ENCODE peak calls at places on chromosomes 13 and 19, in ten cellular contexts. One of them, this sample, is unnamed.

GRCh38 chr13:62320129-62320724 is 904.6 kb upstream of the PCDH20 start:
- DNase-seq in cardiac muscle cell: peak; percentile 65
- DNase-seq in transverse colon: no peak
- DNase-seq in CD4-positive, CD25-positive, alpha-beta regulatory T cell: peak; percentile 0
- DNase-seq in neuronal stem cell: peak; percentile 35
- DNase-seq in effector memory CD4-positive, alpha-beta T cell: no peak
- DNase-seq in uterus: no peak
- DNase-seq in A549: peak; percentile 54
- DNase-seq in stomach: no peak
- DNase-seq in right atrium auricular region: no peak
- DNase-seq in this sample: no peak

GRCh38 chr13:113649212-113649611 is 8.8 kb downstream of the ATP4B start:
- DNase-seq in cardiac muscle cell: no peak
- DNase-seq in transverse colon: peak; percentile 3
- DNase-seq in CD4-positive, CD25-positive, alpha-beta regulatory T cell: no peak
- DNase-seq in neuronal stem cell: no peak
- DNase-seq in effector memory CD4-positive, alpha-beta T cell: no peak
- DNase-seq in uterus: peak; percentile 8
- DNase-seq in A549: no peak
- DNase-seq in stomach: peak; percentile 25
- DNase-seq in right atrium auricular region: no peak
- DNase-seq in this sample: no peak

GRCh38 chr19:40503300-40503699 is 36.5 kb downstream of the SPTBN4 start:
- DNase-seq in cardiac muscle cell: no peak
- DNase-seq in transverse colon: no peak
- DNase-seq in CD4-positive, CD25-positive, alpha-beta regulatory T cell: peak; percentile 19
- DNase-seq in neuronal stem cell: no peak
- DNase-seq in effector memory CD4-positive, alpha-beta T cell: no peak
- DNase-seq in uterus: no peak
- DNase-seq in A549: peak; percentile 39
- DNase-seq in stomach: no peak
- DNase-seq in right atrium auricular region: no peak
- DNase-seq in this sample: no peak

GRCh38 chr19:55472463-55472862 is 4.0 kb upstream of the ZNF628 start:
- DNase-seq in cardiac muscle cell: no peak
- DNase-seq in transverse colon: no peak
- DNase-seq in CD4-positive, CD25-positive, alpha-beta regulatory T cell: no peak
- DNase-seq in neuronal stem cell: no peak
- DNase-seq in effector memory CD4-positive, alpha-beta T cell: no peak
- DNase-seq in uterus: no peak
- DNase-seq in A549: peak; percentile 80
- DNase-seq in stomach: no peak
- DNase-seq in right atrium auricular region: no peak
- DNase-seq in this sample: no peak

GRCh38 chr13:26628706-26629105 is 71.2 kb downstream of the WASF3 start:
- DNase-seq in cardiac muscle cell: peak; percentile 23
- DNase-seq in transverse colon: peak; percentile 11
- DNase-seq in CD4-positive, CD25-positive, alpha-beta regulatory T cell: no peak
- DNase-seq in neuronal stem cell: no peak
- DNase-seq in effector memory CD4-positive, alpha-beta T cell: no peak
- DNase-seq in uterus: no peak
- DNase-seq in A549: peak; percentile 14
- DNase-seq in stomach: no peak
- DNase-seq in right atrium auricular region: no peak
- DNase-seq in this sample: no peak

GRCh38 chr13:33454844-33455256 is 169.3 kb upstream of the STARD13 start:
- DNase-seq in cardiac muscle cell: no peak
- DNase-seq in transverse colon: no peak
- DNase-seq in CD4-positive, CD25-positive, alpha-beta regulatory T cell: no peak
- DNase-seq in neuronal stem cell: no peak
- DNase-seq in effector memory CD4-positive, alpha-beta T cell: no peak
- DNase-seq in uterus: no peak
- DNase-seq in A549: no peak
- DNase-seq in stomach: no peak
- DNase-seq in right atrium auricular region: no peak
- DNase-seq in this sample: no peak

GRCh38 chr19:43901395-43902390 is 33.4 kb downstream of the ZNF45 start:
- DNase-seq in cardiac muscle cell: peak; percentile 90
- DNase-seq in transverse colon: peak; percentile 75
- DNase-seq in CD4-positive, CD25-positive, alpha-beta regulatory T cell: peak; percentile 69
- DNase-seq in neuronal stem cell: peak; percentile 75
- DNase-seq in effector memory CD4-positive, alpha-beta T cell: peak; percentile 47
- DNase-seq in uterus: peak; percentile 74
- DNase-seq in A549: peak; percentile 83
- DNase-seq in stomach: peak; percentile 78
- DNase-seq in right atrium auricular region: peak; percentile 69
- DNase-seq in this sample: peak; percentile 68

GRCh38 chr13:109155301-109155761 is 525.9 kb downstream of the MYO16 start:
- DNase-seq in cardiac muscle cell: no peak
- DNase-seq in transverse colon: no peak
- DNase-seq in CD4-positive, CD25-positive, alpha-beta regulatory T cell: no peak
- DNase-seq in neuronal stem cell: no peak
- DNase-seq in effector memory CD4-positive, alpha-beta T cell: no peak
- DNase-seq in uterus: no peak
- DNase-seq in A549: peak; percentile 73
- DNase-seq in stomach: no peak
- DNase-seq in right atrium auricular region: no peak
- DNase-seq in this sample: no peak

GRCh38 chr19:44499559-44499958 is 763 bp downstream of the ZNF180 start:
- DNase-seq in cardiac muscle cell: no peak
- DNase-seq in transverse colon: no peak
- DNase-seq in CD4-positive, CD25-positive, alpha-beta regulatory T cell: no peak
- DNase-seq in neuronal stem cell: no peak
- DNase-seq in effector memory CD4-positive, alpha-beta T cell: no peak
- DNase-seq in uterus: no peak
- DNase-seq in A549: no peak
- DNase-seq in stomach: no peak
- DNase-seq in right atrium auricular region: no peak
- DNase-seq in this sample: no peak

GRCh38 chr13:112796190-112796915 is 106.5 kb downstream of the ATP11A start:
- DNase-seq in cardiac muscle cell: no peak
- DNase-seq in transverse colon: no peak
- DNase-seq in CD4-positive, CD25-positive, alpha-beta regulatory T cell: no peak
- DNase-seq in neuronal stem cell: no peak
- DNase-seq in effector memory CD4-positive, alpha-beta T cell: no peak
- DNase-seq in uterus: no peak
- DNase-seq in A549: no peak
- DNase-seq in stomach: peak; percentile 13
- DNase-seq in right atrium auricular region: peak; percentile 16
- DNase-seq in this sample: no peak

GRCh38 chr19:50842130-50842529 is 8.8 kb upstream of the KLK15 start:
- DNase-seq in cardiac muscle cell: no peak
- DNase-seq in transverse colon: no peak
- DNase-seq in CD4-positive, CD25-positive, alpha-beta regulatory T cell: no peak
- DNase-seq in neuronal stem cell: no peak
- DNase-seq in effector memory CD4-positive, alpha-beta T cell: no peak
- DNase-seq in uterus: no peak
- DNase-seq in A549: no peak
- DNase-seq in stomach: no peak
- DNase-seq in right atrium auricular region: no peak
- DNase-seq in this sample: no peak

GRCh38 chr19:41695745-41696144 is 7.7 kb upstream of the CEACAM7 start:
- DNase-seq in cardiac muscle cell: no peak
- DNase-seq in transverse colon: peak; percentile 5
- DNase-seq in CD4-positive, CD25-positive, alpha-beta regulatory T cell: no peak
- DNase-seq in neuronal stem cell: no peak
- DNase-seq in effector memory CD4-positive, alpha-beta T cell: no peak
- DNase-seq in uterus: no peak
- DNase-seq in A549: no peak
- DNase-seq in stomach: no peak
- DNase-seq in right atrium auricular region: no peak
- DNase-seq in this sample: no peak

GRCh38 chr19:41697198-41697855 is 9.3 kb upstream of the CEACAM7 start:
- DNase-seq in cardiac muscle cell: no peak
- DNase-seq in transverse colon: peak; percentile 6
- DNase-seq in CD4-positive, CD25-positive, alpha-beta regulatory T cell: no peak
- DNase-seq in neuronal stem cell: no peak
- DNase-seq in effector memory CD4-positive, alpha-beta T cell: no peak
- DNase-seq in uterus: no peak
- DNase-seq in A549: no peak
- DNase-seq in stomach: peak; percentile 11
- DNase-seq in right atrium auricular region: no peak
- DNase-seq in this sample: no peak

GRCh38 chr19:41694831-41695635 is 7.0 kb upstream of the CEACAM7 start:
- DNase-seq in cardiac muscle cell: no peak
- DNase-seq in transverse colon: peak; percentile 4
- DNase-seq in CD4-positive, CD25-positive, alpha-beta regulatory T cell: no peak
- DNase-seq in neuronal stem cell: no peak
- DNase-seq in effector memory CD4-positive, alpha-beta T cell: no peak
- DNase-seq in uterus: no peak
- DNase-seq in A549: no peak
- DNase-seq in stomach: no peak
- DNase-seq in right atrium auricular region: no peak
- DNase-seq in this sample: no peak

GRCh38 chr19:41698746-41699230 is 9.6 kb upstream of the CEACAM5 start:
- DNase-seq in cardiac muscle cell: no peak
- DNase-seq in transverse colon: peak; percentile 19
- DNase-seq in CD4-positive, CD25-positive, alpha-beta regulatory T cell: no peak
- DNase-seq in neuronal stem cell: no peak
- DNase-seq in effector memory CD4-positive, alpha-beta T cell: no peak
- DNase-seq in uterus: no peak
- DNase-seq in A549: peak; percentile 55
- DNase-seq in stomach: peak; percentile 4
- DNase-seq in right atrium auricular region: no peak
- DNase-seq in this sample: no peak

GRCh38 chr19:41696402-41697197 is 8.5 kb upstream of the CEACAM7 start:
- DNase-seq in cardiac muscle cell: no peak
- DNase-seq in transverse colon: peak; percentile 31
- DNase-seq in CD4-positive, CD25-positive, alpha-beta regulatory T cell: peak; percentile 5
- DNase-seq in neuronal stem cell: no peak
- DNase-seq in effector memory CD4-positive, alpha-beta T cell: no peak
- DNase-seq in uterus: no peak
- DNase-seq in A549: no peak
- DNase-seq in stomach: peak; percentile 24
- DNase-seq in right atrium auricular region: no peak
- DNase-seq in this sample: no peak
- H3K9me3 ChIP-seq in cardiac muscle cell: no peaks in the 10 kb centered on the region
- H3K9me3 ChIP-seq in transverse colon: no peaks in the 10 kb centered on the region
- H3K9me3 ChIP-seq in CD4-positive, CD25-positive, alpha-beta regulatory T cell: no peaks in the 10 kb centered on the region
- H3K9me3 ChIP-seq in neuronal stem cell: peaks cover 40% of the 10 kb centered on the region
- H3K9me3 ChIP-seq in effector memory CD4-positive, alpha-beta T cell: no peaks in the 10 kb centered on the region
- H3K9me3 ChIP-seq in uterus: no peaks in the 10 kb centered on the region
- H3K9me3 ChIP-seq in A549: peaks cover 10% of the 10 kb centered on the region
- H3K9me3 ChIP-seq in stomach: no peaks in the 10 kb centered on the region
- H3K9me3 ChIP-seq in right atrium auricular region: peaks cover 13% of the 10 kb centered on the region
- H3K9me3 ChIP-seq in this sample: no peaks in the 10 kb centered on the region

GRCh38 chr19:10421240-10421948 is 1.1 kb downstream of the PDE4A start:
- DNase-seq in cardiac muscle cell: no peak
- DNase-seq in transverse colon: no peak
- DNase-seq in CD4-positive, CD25-positive, alpha-beta regulatory T cell: no peak
- DNase-seq in neuronal stem cell: no peak
- DNase-seq in effector memory CD4-positive, alpha-beta T cell: no peak
- DNase-seq in uterus: no peak
- DNase-seq in A549: no peak
- DNase-seq in stomach: no peak
- DNase-seq in right atrium auricular region: no peak
- DNase-seq in this sample: no peak
- H3K4me3 ChIP-seq in cardiac muscle cell: peak overlapping the region; percentile 26
- H3K4me3 ChIP-seq in transverse colon: no peak overlapping the region
- H3K4me3 ChIP-seq in CD4-positive, CD25-positive, alpha-beta regulatory T cell: peak overlapping the region; percentile 37
- H3K4me3 ChIP-seq in neuronal stem cell: no peak overlapping the region
- H3K4me3 ChIP-seq in effector memory CD4-positive, alpha-beta T cell: no peak overlapping the region
- H3K4me3 ChIP-seq in uterus: no peak overlapping the region
- H3K4me3 ChIP-seq in A549: peak overlapping the region; percentile 52
- H3K4me3 ChIP-seq in stomach: peak overlapping the region; percentile 38
- H3K4me3 ChIP-seq in right atrium auricular region: no peak overlapping the region
- H3K4me3 ChIP-seq in this sample: peak overlapping the region; percentile 34

DNA sequence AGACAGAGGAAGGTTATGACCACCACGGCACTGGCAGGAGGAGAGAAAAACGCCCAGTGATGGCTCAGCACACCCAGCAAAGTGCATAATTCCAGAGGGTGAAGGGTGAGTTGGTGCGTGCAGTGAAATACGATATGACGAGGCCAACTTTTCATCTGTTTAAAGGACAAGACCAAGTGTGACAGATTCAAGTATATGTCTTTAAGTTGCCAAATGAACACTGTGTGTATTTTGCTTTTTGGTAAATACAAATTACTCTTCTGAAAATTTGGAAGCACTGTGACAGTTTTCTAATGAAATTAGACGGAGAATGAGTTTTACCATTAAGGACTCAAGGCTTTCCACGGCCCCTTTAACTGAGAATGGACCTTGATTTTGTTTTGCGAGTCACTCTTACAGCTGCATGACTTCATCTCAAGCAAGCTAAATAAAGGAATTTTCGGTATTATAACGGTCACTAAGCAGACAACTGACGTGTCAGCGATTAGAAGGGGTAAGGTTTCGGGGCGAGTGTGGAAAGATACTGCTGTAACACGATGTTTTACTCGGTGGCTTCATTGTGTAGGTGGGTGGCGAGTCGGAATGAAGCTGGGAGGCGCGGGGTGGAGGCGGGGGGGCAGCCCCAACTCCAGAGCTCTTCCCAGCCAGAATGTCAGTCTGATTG is 22.8 kb downstream of the COL4A2 start:
- DNase-seq in cardiac muscle cell: no peak
- DNase-seq in transverse colon: no peak
- DNase-seq in CD4-positive, CD25-positive, alpha-beta regulatory T cell: no peak
- DNase-seq in neuronal stem cell: no peak
- DNase-seq in effector memory CD4-positive, alpha-beta T cell: no peak
- DNase-seq in uterus: no peak
- DNase-seq in A549: no peak
- DNase-seq in stomach: no peak
- DNase-seq in right atrium auricular region: peak; percentile 58
- DNase-seq in this sample: no peak
- H3K4me1 ChIP-seq in cardiac muscle cell: peaks cover 21% of the 10 kb centered on the region
- H3K4me1 ChIP-seq in transverse colon: peaks cover 7% of the 10 kb centered on the region
- H3K4me1 ChIP-seq in CD4-positive, CD25-positive, alpha-beta regulatory T cell: no peaks in the 10 kb centered on the region
- H3K4me1 ChIP-seq in neuronal stem cell: peaks cover 20% of the 10 kb centered on the region
- H3K4me1 ChIP-seq in effector memory CD4-positive, alpha-beta T cell: no peaks in the 10 kb centered on the region
- H3K4me1 ChIP-seq in uterus: peaks cover 12% of the 10 kb centered on the region
- H3K4me1 ChIP-seq in A549: peaks cover 32% of the 10 kb centered on the region
- H3K4me1 ChIP-seq in stomach: no peaks in the 10 kb centered on the region
- H3K4me1 ChIP-seq in right atrium auricular region: no peaks in the 10 kb centered on the region
- H3K4me1 ChIP-seq in this sample: no peaks in the 10 kb centered on the region

DNA sequence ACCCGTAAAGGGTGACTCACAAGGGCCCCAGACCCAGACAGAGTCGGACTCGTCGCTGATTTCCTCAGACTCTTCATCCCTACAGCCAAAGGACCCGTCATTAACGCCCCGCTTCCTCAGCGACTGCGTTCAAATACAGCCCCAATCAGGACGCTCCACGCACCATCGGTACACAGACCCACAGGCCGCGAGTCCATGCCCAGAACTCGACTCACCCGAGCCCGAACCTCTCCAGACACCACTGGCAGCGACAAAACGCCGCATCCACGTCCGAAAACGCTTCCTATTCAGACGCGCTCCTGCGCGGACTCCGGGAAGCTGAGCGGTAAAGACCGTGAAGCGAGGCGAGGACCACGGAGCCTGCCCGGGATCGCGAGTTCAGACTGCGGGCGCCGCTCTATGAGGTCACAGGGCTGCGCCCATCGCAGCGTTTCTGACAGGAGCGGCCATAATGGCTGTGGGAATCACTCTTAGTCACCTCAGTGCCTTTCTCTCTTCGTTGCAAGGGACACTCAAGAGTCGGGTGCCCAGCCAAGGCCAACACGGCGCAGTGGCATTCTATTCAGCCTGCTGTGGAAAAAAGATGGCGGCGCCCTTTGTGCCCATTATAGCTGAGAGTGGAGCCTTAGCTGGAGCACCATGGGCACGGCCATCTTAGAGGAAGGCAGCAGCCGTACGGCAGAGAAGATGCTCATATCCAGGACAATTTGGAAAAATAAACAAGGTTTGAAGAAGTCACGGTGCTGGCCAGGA is at the start of gene ZNF614:
- DNase-seq in cardiac muscle cell: peak; percentile 90
- DNase-seq in transverse colon: peak; percentile 90
- DNase-seq in CD4-positive, CD25-positive, alpha-beta regulatory T cell: peak; percentile 91
- DNase-seq in neuronal stem cell: peak; percentile 79
- DNase-seq in effector memory CD4-positive, alpha-beta T cell: peak; percentile 67
- DNase-seq in uterus: peak; percentile 87
- DNase-seq in A549: peak; percentile 90
- DNase-seq in stomach: peak; percentile 87
- DNase-seq in right atrium auricular region: peak; percentile 86
- DNase-seq in this sample: peak; percentile 91
- H3K9me3 ChIP-seq in cardiac muscle cell: peaks cover 2% of the 10 kb centered on the region
- H3K9me3 ChIP-seq in transverse colon: peaks cover 46% of the 10 kb centered on the region
- H3K9me3 ChIP-seq in CD4-positive, CD25-positive, alpha-beta regulatory T cell: peaks cover 75% of the 10 kb centered on the region
- H3K9me3 ChIP-seq in neuronal stem cell: peaks cover 8% of the 10 kb centered on the region
- H3K9me3 ChIP-seq in effector memory CD4-positive, alpha-beta T cell: peaks cover 12% of the 10 kb centered on the region
- H3K9me3 ChIP-seq in uterus: peaks cover 2% of the 10 kb centered on the region
- H3K9me3 ChIP-seq in A549: peaks cover 92% of the 10 kb centered on the region
- H3K9me3 ChIP-seq in stomach: peaks cover 14% of the 10 kb centered on the region
- H3K9me3 ChIP-seq in right atrium auricular region: peaks cover 35% of the 10 kb centered on the region
- H3K9me3 ChIP-seq in this sample: peaks cover 52% of the 10 kb centered on the region